ENCODE peak calls at places on chromosomes 13 and 19, in ten cellular contexts. One of them, this sample, is unnamed.

GRCh38 chr13:114125589-114125988 is 6.8 kb downstream of the RASA3 start:
- DNase-seq in tibial nerve: no peak
- DNase-seq in adipocyte: no peak
- DNase-seq in colonic mucosa: no peak
- DNase-seq in mammary epithelial cell: no peak
- DNase-seq in breast epithelium: no peak
- DNase-seq in thoracic aorta: no peak
- DNase-seq in AG04450: no peak
- DNase-seq in right lobe of liver: no peak
- DNase-seq in cardiac muscle cell: no peak
- DNase-seq in this sample: no peak

GRCh38 chr19:1074512-1075283 is 7.7 kb downstream of the ARHGAP45 start:
- DNase-seq in mammary epithelial cell: peak; percentile 51
- DNase-seq in cardiac muscle cell: no peak
- DNase-seq in thoracic aorta: no peak
- DNase-seq in adipocyte: no peak
- DNase-seq in colonic mucosa: peak; percentile 92
- DNase-seq in tibial nerve: peak; percentile 82
- DNase-seq in right lobe of liver: peak; percentile 90
- DNase-seq in AG04450: no peak
- DNase-seq in breast epithelium: peak; percentile 82
- DNase-seq in this sample: peak; percentile 90

GRCh38 chr19:1355258-1355973 is 28.3 kb upstream of the NDUFS7 start:
- DNase-seq in thoracic aorta: no peak
- DNase-seq in tibial nerve: no peak
- DNase-seq in AG04450: no peak
- DNase-seq in right lobe of liver: no peak
- DNase-seq in breast epithelium: no peak
- DNase-seq in colonic mucosa: peak; percentile 41
- DNase-seq in adipocyte: peak; percentile 49
- DNase-seq in cardiac muscle cell: no peak
- DNase-seq in mammary epithelial cell: peak; percentile 12
- DNase-seq in this sample: no peak

GRCh38 chr13:43196171-43196611 is 172.8 kb downstream of the DNAJC15 start:
- DNase-seq in breast epithelium: no peak
- DNase-seq in cardiac muscle cell: peak; percentile 19
- DNase-seq in right lobe of liver: no peak
- DNase-seq in mammary epithelial cell: no peak
- DNase-seq in adipocyte: peak; percentile 43
- DNase-seq in tibial nerve: no peak
- DNase-seq in thoracic aorta: no peak
- DNase-seq in colonic mucosa: no peak
- DNase-seq in AG04450: no peak
- DNase-seq in this sample: no peak

GRCh38 chr13:29537736-29538624 is 57.5 kb downstream of the SLC7A1 start:
- DNase-seq in right lobe of liver: no peak
- DNase-seq in cardiac muscle cell: no peak
- DNase-seq in thoracic aorta: no peak
- DNase-seq in breast epithelium: no peak
- DNase-seq in colonic mucosa: no peak
- DNase-seq in AG04450: no peak
- DNase-seq in mammary epithelial cell: no peak
- DNase-seq in adipocyte: no peak
- DNase-seq in tibial nerve: no peak
- DNase-seq in this sample: no peak

GRCh38 chr13:25864116-25864515 is 187.7 kb downstream of the SHISA2 start:
- DNase-seq in right lobe of liver: no peak
- DNase-seq in cardiac muscle cell: no peak
- DNase-seq in tibial nerve: no peak
- DNase-seq in adipocyte: no peak
- DNase-seq in mammary epithelial cell: no peak
- DNase-seq in breast epithelium: no peak
- DNase-seq in AG04450: no peak
- DNase-seq in thoracic aorta: no peak
- DNase-seq in colonic mucosa: no peak
- DNase-seq in this sample: no peak

GRCh38 chr13:105908581-105908980 is 626.9 kb downstream of the EFNB2 start:
- DNase-seq in mammary epithelial cell: no peak
- DNase-seq in breast epithelium: no peak
- DNase-seq in cardiac muscle cell: no peak
- DNase-seq in tibial nerve: no peak
- DNase-seq in adipocyte: no peak
- DNase-seq in colonic mucosa: no peak
- DNase-seq in right lobe of liver: no peak
- DNase-seq in AG04450: no peak
- DNase-seq in thoracic aorta: no peak
- DNase-seq in this sample: no peak

GRCh38 chr13:39451860-39452301 is 151.1 kb downstream of the LHFPL6 start:
- DNase-seq in breast epithelium: no peak
- DNase-seq in adipocyte: peak; percentile 31
- DNase-seq in tibial nerve: peak; percentile 40
- DNase-seq in AG04450: no peak
- DNase-seq in colonic mucosa: no peak
- DNase-seq in cardiac muscle cell: peak; percentile 27
- DNase-seq in right lobe of liver: no peak
- DNase-seq in thoracic aorta: no peak
- DNase-seq in mammary epithelial cell: no peak
- DNase-seq in this sample: no peak

GRCh38 chr19:14536926-14537692 is 7.7 kb downstream of the TECR start:
- DNase-seq in AG04450: no peak
- DNase-seq in adipocyte: no peak
- DNase-seq in tibial nerve: no peak
- DNase-seq in mammary epithelial cell: peak; percentile 81
- DNase-seq in colonic mucosa: peak; percentile 91
- DNase-seq in cardiac muscle cell: peak; percentile 82
- DNase-seq in right lobe of liver: peak; percentile 60
- DNase-seq in breast epithelium: peak; percentile 78
- DNase-seq in thoracic aorta: no peak
- DNase-seq in this sample: no peak

GRCh38 chr19:32748497-32748896 is 28.9 kb downstream of the TDRD12 start:
- DNase-seq in colonic mucosa: no peak
- DNase-seq in cardiac muscle cell: no peak
- DNase-seq in right lobe of liver: no peak
- DNase-seq in AG04450: no peak
- DNase-seq in breast epithelium: no peak
- DNase-seq in tibial nerve: no peak
- DNase-seq in mammary epithelial cell: no peak
- DNase-seq in adipocyte: no peak
- DNase-seq in thoracic aorta: no peak
- DNase-seq in this sample: no peak

GRCh38 chr13:39777527-39778061 is 122.1 kb downstream of the COG6 start:
- DNase-seq in cardiac muscle cell: no peak
- DNase-seq in colonic mucosa: no peak
- DNase-seq in AG04450: peak; percentile 55
- DNase-seq in thoracic aorta: no peak
- DNase-seq in breast epithelium: no peak
- DNase-seq in right lobe of liver: no peak
- DNase-seq in tibial nerve: no peak
- DNase-seq in adipocyte: peak; percentile 71
- DNase-seq in mammary epithelial cell: peak; percentile 92
- DNase-seq in this sample: no peak

GRCh38 chr13:71320452-71320851 is 546.6 kb downstream of the DACH1 start:
- DNase-seq in cardiac muscle cell: peak; percentile 18
- DNase-seq in thoracic aorta: no peak
- DNase-seq in adipocyte: no peak
- DNase-seq in colonic mucosa: peak; percentile 20
- DNase-seq in right lobe of liver: no peak
- DNase-seq in breast epithelium: no peak
- DNase-seq in AG04450: peak; percentile 7
- DNase-seq in mammary epithelial cell: peak; percentile 7
- DNase-seq in tibial nerve: no peak
- DNase-seq in this sample: no peak

GRCh38 chr19:32816555-32817099 is 52.9 kb downstream of the SLC7A9 start:
- DNase-seq in breast epithelium: no peak
- DNase-seq in AG04450: no peak
- DNase-seq in right lobe of liver: no peak
- DNase-seq in cardiac muscle cell: no peak
- DNase-seq in thoracic aorta: no peak
- DNase-seq in colonic mucosa: no peak
- DNase-seq in adipocyte: no peak
- DNase-seq in mammary epithelial cell: no peak
- DNase-seq in tibial nerve: no peak
- DNase-seq in this sample: no peak

GRCh38 chr13:29791508-29791907 is 58.9 kb downstream of the UBL3 start:
- DNase-seq in thoracic aorta: no peak
- DNase-seq in right lobe of liver: no peak
- DNase-seq in mammary epithelial cell: no peak
- DNase-seq in breast epithelium: no peak
- DNase-seq in adipocyte: no peak
- DNase-seq in AG04450: no peak
- DNase-seq in cardiac muscle cell: no peak
- DNase-seq in colonic mucosa: no peak
- DNase-seq in tibial nerve: no peak
- DNase-seq in this sample: no peak

GRCh38 chr13:106063591-106064308 is 471.7 kb downstream of the EFNB2 start:
- DNase-seq in cardiac muscle cell: no peak
- DNase-seq in adipocyte: peak; percentile 19
- DNase-seq in thoracic aorta: no peak
- DNase-seq in right lobe of liver: no peak
- DNase-seq in breast epithelium: no peak
- DNase-seq in mammary epithelial cell: peak; percentile 69
- DNase-seq in AG04450: peak; percentile 30
- DNase-seq in colonic mucosa: no peak
- DNase-seq in tibial nerve: no peak
- DNase-seq in this sample: no peak

GRCh38 chr13:92807343-92807742 is 419.3 kb upstream of the GPC6 start:
- DNase-seq in breast epithelium: no peak
- DNase-seq in colonic mucosa: no peak
- DNase-seq in adipocyte: peak; percentile 48
- DNase-seq in mammary epithelial cell: no peak
- DNase-seq in AG04450: no peak
- DNase-seq in right lobe of liver: no peak
- DNase-seq in cardiac muscle cell: no peak
- DNase-seq in thoracic aorta: no peak
- DNase-seq in tibial nerve: no peak
- DNase-seq in this sample: no peak

GRCh38 chr19:10007811-10008211 is 2.5 kb downstream of the COL5A3 start:
- DNase-seq in cardiac muscle cell: no peak
- DNase-seq in breast epithelium: no peak
- DNase-seq in thoracic aorta: no peak
- DNase-seq in adipocyte: peak; percentile 47
- DNase-seq in mammary epithelial cell: no peak
- DNase-seq in right lobe of liver: no peak
- DNase-seq in AG04450: no peak
- DNase-seq in colonic mucosa: no peak
- DNase-seq in tibial nerve: peak; percentile 15
- DNase-seq in this sample: no peak

GRCh38 chr13:113745059-113745458 is 14.0 kb upstream of the TMEM255B start:
- DNase-seq in colonic mucosa: no peak
- DNase-seq in mammary epithelial cell: no peak
- DNase-seq in AG04450: no peak
- DNase-seq in right lobe of liver: no peak
- DNase-seq in breast epithelium: no peak
- DNase-seq in thoracic aorta: no peak
- DNase-seq in adipocyte: no peak
- DNase-seq in cardiac muscle cell: no peak
- DNase-seq in tibial nerve: no peak
- DNase-seq in this sample: no peak

DNA sequence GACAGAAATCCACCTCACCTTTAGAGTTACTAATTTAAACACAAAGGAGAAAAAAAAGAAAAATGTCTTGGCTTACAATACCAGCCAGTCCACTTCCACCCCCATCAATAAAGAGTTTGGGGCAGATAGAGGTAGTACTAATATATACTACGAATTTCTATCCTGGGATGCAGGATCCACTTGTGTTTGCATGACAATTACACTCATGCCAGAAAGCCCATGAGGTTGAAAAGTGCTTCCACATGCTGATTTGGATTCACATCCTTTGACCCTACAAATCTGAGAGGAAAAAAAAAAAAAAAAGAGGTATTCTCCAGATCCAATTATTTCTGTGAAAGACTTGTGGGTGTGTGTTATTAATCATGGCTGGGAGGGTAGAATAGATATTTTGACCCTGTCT is 335.2 kb downstream of the SLITRK1 start:
- DNase-seq in adipocyte: no peak
- DNase-seq in thoracic aorta: no peak
- DNase-seq in colonic mucosa: no peak
- DNase-seq in tibial nerve: no peak
- DNase-seq in mammary epithelial cell: no peak
- DNase-seq in breast epithelium: no peak
- DNase-seq in right lobe of liver: no peak
- DNase-seq in AG04450: no peak
- DNase-seq in cardiac muscle cell: no peak
- DNase-seq in this sample: no peak
- H3K9me3 ChIP-seq in adipocyte: peaks cover 13% of the 10 kb centered on the region
- H3K9me3 ChIP-seq in thoracic aorta: no peaks in the 10 kb centered on the region
- H3K9me3 ChIP-seq in colonic mucosa: no peaks in the 10 kb centered on the region
- H3K9me3 ChIP-seq in tibial nerve: no peaks in the 10 kb centered on the region
- H3K9me3 ChIP-seq in mammary epithelial cell: no peaks in the 10 kb centered on the region
- H3K9me3 ChIP-seq in breast epithelium: no peaks in the 10 kb centered on the region
- H3K9me3 ChIP-seq in right lobe of liver: no peaks in the 10 kb centered on the region
- H3K9me3 ChIP-seq in AG04450: no peaks in the 10 kb centered on the region
- H3K9me3 ChIP-seq in cardiac muscle cell: no peaks in the 10 kb centered on the region
- H3K9me3 ChIP-seq in this sample: no peaks in the 10 kb centered on the region

GRCh38 chr19:43784251-43784980 is 3.6 kb upstream of the KCNN4 start:
- DNase-seq in right lobe of liver: no peak
- DNase-seq in mammary epithelial cell: peak; percentile 88
- DNase-seq in AG04450: peak; percentile 55
- DNase-seq in thoracic aorta: no peak
- DNase-seq in adipocyte: peak; percentile 85
- DNase-seq in breast epithelium: no peak
- DNase-seq in cardiac muscle cell: no peak
- DNase-seq in tibial nerve: no peak
- DNase-seq in colonic mucosa: peak; percentile 73
- DNase-seq in this sample: peak; percentile 36
- H3K4me3 ChIP-seq in right lobe of liver: no peak overlapping the region
- H3K4me3 ChIP-seq in mammary epithelial cell: no peak overlapping the region
- H3K4me3 ChIP-seq in AG04450: no peak overlapping the region
- H3K4me3 ChIP-seq in thoracic aorta: no peak overlapping the region
- H3K4me3 ChIP-seq in adipocyte: no peak overlapping the region
- H3K4me3 ChIP-seq in breast epithelium: no peak overlapping the region
- H3K4me3 ChIP-seq in cardiac muscle cell: no peak overlapping the region
- H3K4me3 ChIP-seq in tibial nerve: no peak overlapping the region
- H3K4me3 ChIP-seq in colonic mucosa: no peak overlapping the region
- H3K4me3 ChIP-seq in this sample: no peak overlapping the region

DNA sequence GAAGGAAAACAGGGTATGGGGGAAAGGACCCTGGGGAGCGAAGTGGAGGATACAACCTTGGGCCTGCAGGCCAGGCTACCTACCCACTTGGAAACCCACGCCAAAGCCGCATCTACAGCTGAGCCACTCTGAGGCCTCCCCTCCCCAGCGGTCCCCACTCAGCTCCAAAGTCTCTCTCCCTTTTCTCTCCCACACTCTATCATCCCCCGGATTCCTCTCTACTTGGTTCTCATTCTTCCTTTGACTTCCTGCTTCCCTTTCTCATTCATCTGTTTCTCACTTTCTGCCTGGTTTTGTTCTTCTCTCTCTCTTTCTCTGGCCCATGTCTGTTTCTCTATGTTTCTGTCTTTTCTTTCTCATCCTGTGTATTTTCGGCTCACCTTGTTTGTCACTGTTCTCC is 2.7 kb downstream of the KLK3 start:
- DNase-seq in cardiac muscle cell: no peak
- DNase-seq in AG04450: no peak
- DNase-seq in mammary epithelial cell: no peak
- DNase-seq in tibial nerve: no peak
- DNase-seq in breast epithelium: no peak
- DNase-seq in adipocyte: no peak
- DNase-seq in thoracic aorta: no peak
- DNase-seq in right lobe of liver: no peak
- DNase-seq in colonic mucosa: no peak
- DNase-seq in this sample: no peak
- H3K9me3 ChIP-seq in cardiac muscle cell: no peaks in the 10 kb centered on the region
- H3K9me3 ChIP-seq in AG04450: no peaks in the 10 kb centered on the region
- H3K9me3 ChIP-seq in mammary epithelial cell: no peaks in the 10 kb centered on the region
- H3K9me3 ChIP-seq in tibial nerve: no peaks in the 10 kb centered on the region
- H3K9me3 ChIP-seq in breast epithelium: no peaks in the 10 kb centered on the region
- H3K9me3 ChIP-seq in adipocyte: no peaks in the 10 kb centered on the region
- H3K9me3 ChIP-seq in thoracic aorta: no peaks in the 10 kb centered on the region
- H3K9me3 ChIP-seq in right lobe of liver: no peaks in the 10 kb centered on the region
- H3K9me3 ChIP-seq in colonic mucosa: no peaks in the 10 kb centered on the region
- H3K9me3 ChIP-seq in this sample: no peaks in the 10 kb centered on the region

GRCh38 chr19:12834418-12834943 is at the start of gene RTBDN:
- DNase-seq in thoracic aorta: no peak
- DNase-seq in colonic mucosa: no peak
- DNase-seq in breast epithelium: no peak
- DNase-seq in mammary epithelial cell: no peak
- DNase-seq in AG04450: no peak
- DNase-seq in tibial nerve: no peak
- DNase-seq in cardiac muscle cell: no peak
- DNase-seq in adipocyte: no peak
- DNase-seq in right lobe of liver: no peak
- DNase-seq in this sample: no peak
- H3K4me3 ChIP-seq in thoracic aorta: peak within 1 kb of the TSS; percentile 57
- H3K4me3 ChIP-seq in colonic mucosa: peak within 1 kb of the TSS; percentile 40
- H3K4me3 ChIP-seq in breast epithelium: peak within 1 kb of the TSS; percentile 65
- H3K4me3 ChIP-seq in mammary epithelial cell: peak within 1 kb of the TSS; percentile 56
- H3K4me3 ChIP-seq in AG04450: peak within 1 kb of the TSS; percentile 56
- H3K4me3 ChIP-seq in tibial nerve: peak within 1 kb of the TSS; percentile 32
- H3K4me3 ChIP-seq in cardiac muscle cell: peak within 1 kb of the TSS; percentile 53
- H3K4me3 ChIP-seq in adipocyte: no peak within 1 kb of the TSS
- H3K4me3 ChIP-seq in right lobe of liver: peak within 1 kb of the TSS; percentile 12
- H3K4me3 ChIP-seq in this sample: peak within 1 kb of the TSS; percentile 12

This sample was measured in effector memory CD4-positive, alpha-beta T cell.